ENCODE peak calls at places on chromosomes 11 and 22, in eight cellular contexts. B, R, H, A, W, U, K and L are unnamed samples.

GRCh38 chr11:126163074-126163700 is 48.3 kb downstream of the RPUSD4 start:
- DNase-seq in W (no peak), H (no peak), A (no peak), K (peak; percentile 68), R (no peak), B (no peak), U (no peak), L (no peak)

GRCh38 chr11:59756845-59757244 is 1.7 kb downstream of the STX3 start:
- DNase-seq in H (peak; percentile 62), K (no peak), W (peak; percentile 26), U (no peak), B (no peak), R (peak; percentile 16), A (no peak), L (no peak)

GRCh38 chr11:104327864-104328513 is 164.0 kb upstream of the PDGFD start:
- DNase-seq in K (no peak), B (no peak), H (no peak), W (no peak), U (no peak), A (no peak), R (no peak), L (no peak)

GRCh38 chr11:1988667-1989317 is 8.8 kb downstream of the H19 start:
- DNase-seq in K (peak; percentile 78), R (no peak), B (no peak), A (no peak), U (no peak), W (no peak), H (no peak), L (no peak)

GRCh38 chr11:134154441-134154840 is 69.3 kb downstream of the NCAPD3 start:
- DNase-seq in U (no peak), R (no peak), K (no peak), W (no peak), H (no peak), A (no peak), B (no peak), L (no peak)

GRCh38 chr11:134132808-134133207 is 63.9 kb downstream of the JAM3 start:
- DNase-seq in K (no peak), A (no peak), U (no peak), B (no peak), W (no peak), R (no peak), H (no peak), L (no peak)

GRCh38 chr11:122045181-122045586 is 70.8 kb downstream of the BLID start:
- DNase-seq in W (no peak), A (no peak), K (no peak), B (no peak), U (peak; percentile 92), H (no peak), R (no peak), L (no peak)

GRCh38 chr22:19325296-19325950 is 33.9 kb upstream of the CLTCL1 start:
- DNase-seq in R (no peak), U (no peak), A (no peak), H (no peak), W (no peak), K (no peak), B (no peak), L (no peak)

GRCh38 chr11:61061081-61061826 is 41.0 kb upstream of the CD5 start:
- DNase-seq in U (no peak), H (no peak), R (no peak), B (peak; percentile 97), A (no peak), K (no peak), W (peak; percentile 6), L (no peak)

GRCh38 chr22:39405346-39406085 is 5.9 kb downstream of the TAB1 start:
- DNase-seq in B (no peak), A (no peak), W (no peak), K (no peak), R (no peak), H (no peak), U (peak; percentile 35), L (no peak)

GRCh38 chr11:2818021-2818420 is 67.6 kb downstream of the CDKN1C start:
- DNase-seq in R (no peak), H (no peak), W (no peak), B (no peak), K (no peak), U (no peak), A (no peak), L (no peak)

GRCh38 chr22:45163417-45164216 is at the start of gene NUP50:
- DNase-seq in A (peak; percentile 93), W (peak; percentile 93), B (peak; percentile 91), H (peak; percentile 96), U (peak; percentile 98), K (peak; percentile 89), R (peak; percentile 98), L (peak; percentile 39)

DNA sequence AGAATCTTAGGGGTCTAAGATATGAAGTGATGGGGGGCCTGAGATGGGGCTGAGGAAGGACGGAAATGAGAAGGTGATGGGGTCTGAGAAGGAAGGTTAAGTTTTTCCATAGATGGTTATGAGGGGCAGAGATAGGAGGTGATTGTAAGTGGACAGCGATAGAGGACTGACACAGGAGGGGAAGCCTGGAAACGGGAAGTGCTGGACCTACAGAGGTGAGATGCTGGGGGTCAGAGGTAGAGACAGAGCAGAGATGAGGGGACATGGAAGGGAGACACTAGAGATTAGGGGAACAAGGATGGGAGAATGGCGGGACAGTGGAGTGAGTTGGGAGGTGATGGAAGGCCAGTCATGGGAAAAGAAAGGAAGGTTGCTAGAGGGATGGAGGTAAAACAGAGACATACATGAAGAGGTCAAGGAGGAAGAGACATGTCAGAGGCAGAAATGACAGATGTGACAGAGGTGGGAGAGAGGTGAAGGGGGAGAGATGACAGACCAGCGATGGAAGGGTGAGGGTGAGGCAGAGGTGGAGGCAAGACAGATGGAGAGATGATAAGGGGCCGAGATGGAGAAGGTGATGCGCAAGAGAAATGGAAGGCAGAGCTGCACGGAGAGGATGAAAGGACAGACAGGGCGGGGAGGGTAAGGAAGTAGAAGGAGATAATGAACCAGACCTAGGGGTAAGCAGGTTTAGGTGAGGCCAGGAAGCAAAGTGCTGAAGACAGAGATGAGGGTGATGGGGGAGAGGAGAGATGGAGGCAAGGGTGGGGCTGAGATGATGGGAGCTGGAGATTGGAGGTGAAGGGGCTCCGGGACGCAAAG is 50.8 kb downstream of the SLC22A12 start:
- DNase-seq in U (no peak), A (no peak), R (no peak), K (no peak), W (no peak), B (no peak), H (no peak), L (no peak)
- TF ChIP-seq EZH2 in U (no peak), A (peak; percentile 83), R (peak; percentile 75), K (no peak), W (no peak), B (no peak), H (no peak), L (no peak)

DNA sequence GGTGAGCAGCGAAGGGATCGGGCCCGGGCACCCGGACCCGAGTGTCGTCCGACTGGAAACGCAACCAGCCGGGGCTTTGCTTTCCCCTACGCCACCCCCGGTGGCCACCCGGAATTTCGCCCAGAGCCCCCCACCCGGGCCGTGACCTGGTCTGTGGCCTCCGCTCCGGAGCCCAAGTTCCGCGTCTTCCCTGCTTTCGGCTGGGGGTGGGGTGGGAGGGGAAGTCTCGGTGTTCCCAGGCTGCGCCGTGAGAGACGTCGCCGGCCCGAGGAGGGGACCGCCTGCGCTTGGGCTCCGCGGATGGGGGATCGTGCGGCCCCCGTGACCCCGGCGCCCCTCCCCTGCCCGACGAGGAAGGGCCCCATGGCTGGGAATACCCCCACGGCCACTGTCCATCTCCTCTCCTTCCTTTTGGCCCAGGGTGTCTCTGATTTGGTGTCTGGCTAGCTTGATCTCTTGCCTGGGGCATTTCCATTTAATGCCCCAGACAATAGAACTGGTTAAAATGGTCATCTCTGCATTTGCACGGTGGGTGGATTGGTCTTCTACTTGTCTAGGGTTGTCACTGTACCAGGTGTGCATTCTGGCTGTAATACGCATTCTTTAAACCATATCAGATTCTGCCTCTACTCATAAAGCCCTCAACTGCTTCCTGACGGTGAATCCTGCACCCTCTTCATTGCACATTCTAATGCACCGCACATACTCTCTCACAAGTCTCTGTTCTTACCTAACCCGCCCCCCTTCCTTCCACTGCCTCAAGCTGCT is 800 bp downstream of the SIK2 start:
- DNase-seq in H (peak; percentile 52), W (no peak), A (no peak), U (no peak), K (no peak), R (peak; percentile 59), B (no peak), L (no peak)
- TF ChIP-seq POLR2AphosphoS5 in H (no peak), W (no peak), A (no peak), U (no peak), K (no peak), R (no peak), B (no peak), L (no peak)

GRCh38 chr22:23313791-23314567 is 133.7 kb downstream of the BCR start:
- DNase-seq in R (no peak), B (no peak), W (no peak), K (no peak), U (no peak), A (no peak), H (no peak), L (no peak)
- TF ChIP-seq EZH2 in R (no peak), B (no peak), W (no peak), K (no peak), U (no peak), A (no peak), H (no peak), L (no peak)

GRCh38 chr22:28984482-28985158 is 77.0 kb downstream of the C22orf31 start:
- DNase-seq in A (no peak), U (no peak), K (no peak), H (no peak), B (no peak), R (no peak), W (no peak), L (no peak)
- TF ChIP-seq POLR2AphosphoS5 in A (no peak), U (no peak), K (no peak), H (no peak), B (no peak), R (no peak), W (no peak), L (no peak)

GRCh38 chr11:69774354-69775162 is 583 bp downstream of the FGF4 start:
- DNase-seq in H (no peak), B (no peak), A (no peak), K (no peak), W (no peak), R (peak; percentile 54), U (no peak), L (no peak)

GRCh38 chr11:69772646-69773045 is 2.5 kb downstream of the FGF4 start:
- DNase-seq in B (no peak), R (no peak), A (no peak), H (no peak), W (no peak), K (no peak), U (no peak), L (no peak)

GRCh38 chr11:69773626-69774353 is 1.4 kb downstream of the FGF4 start:
- DNase-seq in B (no peak), K (no peak), R (peak; percentile 39), W (no peak), A (no peak), H (no peak), U (no peak), L (no peak)

GRCh38 chr11:69778373-69778772 is 3.2 kb upstream of the FGF4 start:
- DNase-seq in U (no peak), R (no peak), H (no peak), K (no peak), A (no peak), W (no peak), B (no peak), L (no peak)

GRCh38 chr11:69775163-69775755 is at the start of gene FGF4:
- DNase-seq in A (peak; percentile 21), H (no peak), B (no peak), U (no peak), R (peak; percentile 68), W (no peak), K (no peak), L (no peak)
- TF ChIP-seq EZH2 in A (peak; percentile 59), H (no peak), B (no peak), U (no peak), R (peak; percentile 39), W (no peak), K (no peak), L (no peak)